ENCODE peak calls at places on chromosomes 11 and 22, in four cellular contexts. One of them, this sample, is unnamed.

GRCh38 chr11:9738126-9738525 is 74.2 kb downstream of the SWAP70 start:
- DNase-seq in HFFc6: no peak
- DNase-seq in AG04450: no peak
- DNase-seq in MM.1S: no peak
- DNase-seq in this sample: no peak

GRCh38 chr11:72483412-72484186 is 49.3 kb upstream of the CLPB start:
- DNase-seq in HFFc6: peak; percentile 41
- DNase-seq in AG04450: no peak
- DNase-seq in MM.1S: peak; percentile 11
- DNase-seq in this sample: no peak

GRCh38 chr11:2768471-2769408 is 68.9 kb upstream of the KCNQ1OT1 start:
- DNase-seq in HFFc6: peak; percentile 82
- DNase-seq in AG04450: peak; percentile 34
- DNase-seq in MM.1S: no peak
- DNase-seq in this sample: no peak

GRCh38 chr11:70622091-70622490 is 223.8 kb downstream of the CTTN start:
- DNase-seq in HFFc6: no peak
- DNase-seq in AG04450: no peak
- DNase-seq in MM.1S: no peak
- DNase-seq in this sample: no peak

GRCh38 chr11:116692318-116693106 is 80.3 kb downstream of the BUD13 start:
- DNase-seq in HFFc6: no peak
- DNase-seq in AG04450: no peak
- DNase-seq in MM.1S: no peak
- DNase-seq in this sample: no peak

GRCh38 chr22:38569181-38569971 is 607 bp downstream of the DMC1 start:
- DNase-seq in HFFc6: no peak
- DNase-seq in AG04450: no peak
- DNase-seq in MM.1S: no peak
- DNase-seq in this sample: peak; percentile 25

GRCh38 chr11:16603890-16604783 is 134.3 kb upstream of the C11orf58 start:
- DNase-seq in HFFc6: no peak
- DNase-seq in AG04450: no peak
- DNase-seq in MM.1S: peak; percentile 32
- DNase-seq in this sample: no peak

GRCh38 chr11:83115551-83115950 is 41.4 kb upstream of the PCF11 start:
- DNase-seq in HFFc6: no peak
- DNase-seq in AG04450: no peak
- DNase-seq in MM.1S: no peak
- DNase-seq in this sample: no peak

GRCh38 chr11:12288934-12289666 is 88.3 kb upstream of the PARVA start:
- DNase-seq in HFFc6: no peak
- DNase-seq in AG04450: no peak
- DNase-seq in MM.1S: no peak
- DNase-seq in this sample: no peak

GRCh38 chr11:114111369-114112042 is 52.0 kb downstream of the ZBTB16 start:
- DNase-seq in HFFc6: no peak
- DNase-seq in AG04450: no peak
- DNase-seq in MM.1S: no peak
- DNase-seq in this sample: no peak

GRCh38 chr11:107018902-107019493 is 722 bp upstream of the GUCY1A2 start:
- DNase-seq in HFFc6: peak; percentile 21
- DNase-seq in AG04450: peak; percentile 16
- DNase-seq in MM.1S: no peak
- DNase-seq in this sample: no peak

GRCh38 chr11:5967708-5968107 is 586 bp downstream of the OR56A5 start:
- DNase-seq in HFFc6: no peak
- DNase-seq in AG04450: no peak
- DNase-seq in MM.1S: no peak
- DNase-seq in this sample: no peak

GRCh38 chr11:19393941-19394340 is 153.2 kb upstream of the E2F8 start:
- DNase-seq in HFFc6: peak; percentile 13
- DNase-seq in AG04450: no peak
- DNase-seq in MM.1S: no peak
- DNase-seq in this sample: no peak

GRCh38 chr11:116109228-116109627 is 605.0 kb upstream of the CADM1 start:
- DNase-seq in HFFc6: no peak
- DNase-seq in AG04450: no peak
- DNase-seq in MM.1S: no peak
- DNase-seq in this sample: no peak

GRCh38 chr11:8009856-8010255 is 22.7 kb downstream of the EIF3F start:
- DNase-seq in HFFc6: no peak
- DNase-seq in AG04450: no peak
- DNase-seq in MM.1S: no peak
- DNase-seq in this sample: no peak

GRCh38 chr11:19359425-19360000 is 118.8 kb upstream of the E2F8 start:
- DNase-seq in HFFc6: peak; percentile 46
- DNase-seq in AG04450: peak; percentile 20
- DNase-seq in MM.1S: no peak
- DNase-seq in this sample: peak; percentile 5

GRCh38 chr11:58626915-58627483 is 4.5 kb downstream of the CNTF start:
- DNase-seq in HFFc6: no peak
- DNase-seq in AG04450: no peak
- DNase-seq in MM.1S: peak; percentile 40
- DNase-seq in this sample: peak; percentile 17

GRCh38 chr11:134371436-134372185 is 39.8 kb downstream of the GLB1L2 start:
- DNase-seq in HFFc6: no peak
- DNase-seq in AG04450: no peak
- DNase-seq in MM.1S: no peak
- DNase-seq in this sample: no peak

GRCh38 chr22:22216450-22216959 is 28.1 kb upstream of the VPREB1 start:
- DNase-seq in HFFc6: no peak
- DNase-seq in AG04450: no peak
- DNase-seq in MM.1S: no peak
- DNase-seq in this sample: no peak

GRCh38 chr11:93738647-93739081 is 2.6 kb downstream of the TAF1D start:
- DNase-seq in HFFc6: no peak
- DNase-seq in AG04450: no peak
- DNase-seq in MM.1S: no peak
- DNase-seq in this sample: peak; percentile 26

GRCh38 chr11:121890377-121890776 is 225.6 kb downstream of the BLID start:
- DNase-seq in HFFc6: peak; percentile 81
- DNase-seq in AG04450: no peak
- DNase-seq in MM.1S: no peak
- DNase-seq in this sample: no peak

GRCh38 chr11:63020671-63021255 is 5.1 kb upstream of the SLC22A8 start:
- DNase-seq in HFFc6: no peak
- DNase-seq in AG04450: no peak
- DNase-seq in MM.1S: peak; percentile 10
- DNase-seq in this sample: peak; percentile 44

GRCh38 chr11:46363455-46363920 is 16.2 kb downstream of the DGKZ start:
- DNase-seq in HFFc6: peak; percentile 44
- DNase-seq in AG04450: no peak
- DNase-seq in MM.1S: no peak
- DNase-seq in this sample: no peak

GRCh38 chr22:17744430-17744829 is 29.8 kb downstream of the BID start:
- DNase-seq in HFFc6: no peak
- DNase-seq in AG04450: no peak
- DNase-seq in MM.1S: no peak
- DNase-seq in this sample: no peak

GRCh38 chr22:48104102-48104738 is 1341.8 kb downstream of the TBC1D22A start:
- DNase-seq in HFFc6: no peak
- DNase-seq in AG04450: no peak
- DNase-seq in MM.1S: no peak
- DNase-seq in this sample: no peak

GRCh38 chr11:112248216-112248615 is 12.4 kb downstream of the PLET1 start:
- DNase-seq in HFFc6: peak; percentile 35
- DNase-seq in AG04450: no peak
- DNase-seq in MM.1S: no peak
- DNase-seq in this sample: no peak

GRCh38 chr11:22730319-22730718 is 63.9 kb downstream of the GAS2 start:
- DNase-seq in HFFc6: no peak
- DNase-seq in AG04450: no peak
- DNase-seq in MM.1S: peak; percentile 51
- DNase-seq in this sample: peak; percentile 37

GRCh38 chr11:96112192-96113099 is 188.5 kb upstream of the MTMR2 start:
- DNase-seq in HFFc6: no peak
- DNase-seq in AG04450: no peak
- DNase-seq in MM.1S: no peak
- DNase-seq in this sample: no peak

GRCh38 chr11:131694526-131695424 is 324.4 kb downstream of the NTM start:
- DNase-seq in HFFc6: peak; percentile 57
- DNase-seq in AG04450: peak; percentile 44
- DNase-seq in MM.1S: peak; percentile 65
- DNase-seq in this sample: peak; percentile 29

GRCh38 chr11:124602193-124602592 is 9.0 kb upstream of the PANX3 start:
- DNase-seq in HFFc6: peak; percentile 73
- DNase-seq in AG04450: no peak
- DNase-seq in MM.1S: no peak
- DNase-seq in this sample: no peak

GRCh38 chr11:62842171-62842717 is 2.9 kb upstream of the WDR74 start:
- DNase-seq in HFFc6: no peak
- DNase-seq in AG04450: no peak
- DNase-seq in MM.1S: no peak
- DNase-seq in this sample: peak; percentile 59

This sample was measured in NAMALWA.